ENCODE peak calls at places on chromosomes 7 and 10, in eight cellular contexts. One of them, this sample, is unnamed.

GRCh38 chr10:126242352-126243260 is 145.7 kb downstream of the ADAM12 start:
- DNase-seq in heart right ventricle: peak
- DNase-seq in GF-D8: no peak
- DNase-seq in endodermal cell: no peak
- DNase-seq in SJSA1: peak
- DNase-seq in KG1: no peak
- DNase-seq in fibroblast of mammary gland: peak
- DNase-seq in activated CD8-positive, alpha-beta memory T cell treated with anti-CD3 and anti-CD28 coated beads, Interleukin-2, amount 50 U/mL, for 48 hours: no peak
- DNase-seq in this sample: no peak

GRCh38 chr10:125154529-125154928 is 5.8 kb downstream of the CTBP2 start:
- DNase-seq in heart right ventricle: no peak
- DNase-seq in GF-D8: no peak
- DNase-seq in endodermal cell: no peak
- DNase-seq in SJSA1: peak
- DNase-seq in KG1: no peak
- DNase-seq in fibroblast of mammary gland: no peak
- DNase-seq in activated CD8-positive, alpha-beta memory T cell treated with anti-CD3 and anti-CD28 coated beads, Interleukin-2, amount 50 U/mL, for 48 hours: no peak
- DNase-seq in this sample: no peak

GRCh38 chr7:71286924-71287323 is 155.0 kb downstream of the GALNT17 start:
- DNase-seq in heart right ventricle: no peak
- DNase-seq in GF-D8: no peak
- DNase-seq in endodermal cell: peak
- DNase-seq in SJSA1: no peak
- DNase-seq in KG1: no peak
- DNase-seq in fibroblast of mammary gland: no peak
- DNase-seq in activated CD8-positive, alpha-beta memory T cell treated with anti-CD3 and anti-CD28 coated beads, Interleukin-2, amount 50 U/mL, for 48 hours: no peak
- DNase-seq in this sample: no peak

GRCh38 chr7:27689045-27689877 is 26.6 kb upstream of the HIBADH start:
- DNase-seq in heart right ventricle: no peak
- DNase-seq in GF-D8: peak
- DNase-seq in endodermal cell: peak
- DNase-seq in SJSA1: no peak
- DNase-seq in KG1: no peak
- DNase-seq in fibroblast of mammary gland: no peak
- DNase-seq in activated CD8-positive, alpha-beta memory T cell treated with anti-CD3 and anti-CD28 coated beads, Interleukin-2, amount 50 U/mL, for 48 hours: no peak
- DNase-seq in this sample: no peak

GRCh38 chr10:43845121-43845520 is 196.4 kb upstream of the ZNF32 start:
- DNase-seq in heart right ventricle: no peak
- DNase-seq in GF-D8: no peak
- DNase-seq in endodermal cell: no peak
- DNase-seq in SJSA1: no peak
- DNase-seq in KG1: no peak
- DNase-seq in fibroblast of mammary gland: peak
- DNase-seq in activated CD8-positive, alpha-beta memory T cell treated with anti-CD3 and anti-CD28 coated beads, Interleukin-2, amount 50 U/mL, for 48 hours: no peak
- DNase-seq in this sample: no peak

GRCh38 chr10:67666416-67667043 is 29.5 kb downstream of the CTNNA3 start:
- DNase-seq in heart right ventricle: no peak
- DNase-seq in GF-D8: no peak
- DNase-seq in endodermal cell: no peak
- DNase-seq in SJSA1: peak
- DNase-seq in KG1: no peak
- DNase-seq in fibroblast of mammary gland: peak
- DNase-seq in activated CD8-positive, alpha-beta memory T cell treated with anti-CD3 and anti-CD28 coated beads, Interleukin-2, amount 50 U/mL, for 48 hours: no peak
- DNase-seq in this sample: peak

GRCh38 chr10:24706479-24707118 is 17.1 kb downstream of the ARHGAP21 start:
- DNase-seq in heart right ventricle: no peak
- DNase-seq in GF-D8: peak
- DNase-seq in endodermal cell: no peak
- DNase-seq in SJSA1: peak
- DNase-seq in KG1: no peak
- DNase-seq in fibroblast of mammary gland: peak
- DNase-seq in activated CD8-positive, alpha-beta memory T cell treated with anti-CD3 and anti-CD28 coated beads, Interleukin-2, amount 50 U/mL, for 48 hours: no peak
- DNase-seq in this sample: no peak

GRCh38 chr10:44466236-44466635 is 81.3 kb upstream of the CXCL12 start:
- DNase-seq in heart right ventricle: no peak
- DNase-seq in GF-D8: no peak
- DNase-seq in endodermal cell: no peak
- DNase-seq in SJSA1: no peak
- DNase-seq in KG1: no peak
- DNase-seq in fibroblast of mammary gland: no peak
- DNase-seq in activated CD8-positive, alpha-beta memory T cell treated with anti-CD3 and anti-CD28 coated beads, Interleukin-2, amount 50 U/mL, for 48 hours: no peak
- DNase-seq in this sample: no peak

GRCh38 chr7:90412458-90413184 is 9.4 kb downstream of the CLDN12 start:
- DNase-seq in heart right ventricle: no peak
- DNase-seq in GF-D8: no peak
- DNase-seq in endodermal cell: peak
- DNase-seq in SJSA1: no peak
- DNase-seq in KG1: no peak
- DNase-seq in fibroblast of mammary gland: peak
- DNase-seq in activated CD8-positive, alpha-beta memory T cell treated with anti-CD3 and anti-CD28 coated beads, Interleukin-2, amount 50 U/mL, for 48 hours: no peak
- DNase-seq in this sample: peak

GRCh38 chr7:74412603-74413002 is 41.1 kb upstream of the GTF2IRD1 start:
- DNase-seq in heart right ventricle: no peak
- DNase-seq in GF-D8: no peak
- DNase-seq in endodermal cell: peak
- DNase-seq in SJSA1: no peak
- DNase-seq in KG1: no peak
- DNase-seq in fibroblast of mammary gland: peak
- DNase-seq in activated CD8-positive, alpha-beta memory T cell treated with anti-CD3 and anti-CD28 coated beads, Interleukin-2, amount 50 U/mL, for 48 hours: no peak
- DNase-seq in this sample: no peak

GRCh38 chr7:112630565-112630964 is 149.8 kb downstream of the LSMEM1 start:
- DNase-seq in heart right ventricle: no peak
- DNase-seq in GF-D8: no peak
- DNase-seq in endodermal cell: no peak
- DNase-seq in SJSA1: no peak
- DNase-seq in KG1: no peak
- DNase-seq in fibroblast of mammary gland: peak
- DNase-seq in activated CD8-positive, alpha-beta memory T cell treated with anti-CD3 and anti-CD28 coated beads, Interleukin-2, amount 50 U/mL, for 48 hours: no peak
- DNase-seq in this sample: no peak

GRCh38 chr7:109545686-109546085 is 976.0 kb downstream of the DNAJB9 start:
- DNase-seq in heart right ventricle: no peak
- DNase-seq in GF-D8: no peak
- DNase-seq in endodermal cell: no peak
- DNase-seq in SJSA1: no peak
- DNase-seq in KG1: no peak
- DNase-seq in fibroblast of mammary gland: no peak
- DNase-seq in activated CD8-positive, alpha-beta memory T cell treated with anti-CD3 and anti-CD28 coated beads, Interleukin-2, amount 50 U/mL, for 48 hours: no peak
- DNase-seq in this sample: no peak

GRCh38 chr7:117061751-117062150 is 108.5 kb downstream of the ST7 start:
- DNase-seq in heart right ventricle: no peak
- DNase-seq in GF-D8: no peak
- DNase-seq in endodermal cell: no peak
- DNase-seq in SJSA1: no peak
- DNase-seq in KG1: no peak
- DNase-seq in fibroblast of mammary gland: peak
- DNase-seq in activated CD8-positive, alpha-beta memory T cell treated with anti-CD3 and anti-CD28 coated beads, Interleukin-2, amount 50 U/mL, for 48 hours: no peak
- DNase-seq in this sample: no peak

GRCh38 chr10:111298031-111298430 is 221.2 kb downstream of the ADRA2A start:
- DNase-seq in heart right ventricle: no peak
- DNase-seq in GF-D8: no peak
- DNase-seq in endodermal cell: no peak
- DNase-seq in SJSA1: peak
- DNase-seq in KG1: no peak
- DNase-seq in fibroblast of mammary gland: no peak
- DNase-seq in activated CD8-positive, alpha-beta memory T cell treated with anti-CD3 and anti-CD28 coated beads, Interleukin-2, amount 50 U/mL, for 48 hours: no peak
- DNase-seq in this sample: no peak

GRCh38 chr10:124903119-124903518 is 38.8 kb upstream of the ZRANB1 start:
- DNase-seq in heart right ventricle: no peak
- DNase-seq in GF-D8: peak
- DNase-seq in endodermal cell: peak
- DNase-seq in SJSA1: no peak
- DNase-seq in KG1: no peak
- DNase-seq in fibroblast of mammary gland: no peak
- DNase-seq in activated CD8-positive, alpha-beta memory T cell treated with anti-CD3 and anti-CD28 coated beads, Interleukin-2, amount 50 U/mL, for 48 hours: no peak
- DNase-seq in this sample: no peak

GRCh38 chr10:101897633-101898032 is 54.0 kb upstream of the KCNIP2 start:
- DNase-seq in heart right ventricle: no peak
- DNase-seq in GF-D8: peak
- DNase-seq in endodermal cell: no peak
- DNase-seq in SJSA1: peak
- DNase-seq in KG1: no peak
- DNase-seq in fibroblast of mammary gland: peak
- DNase-seq in activated CD8-positive, alpha-beta memory T cell treated with anti-CD3 and anti-CD28 coated beads, Interleukin-2, amount 50 U/mL, for 48 hours: no peak
- DNase-seq in this sample: no peak

GRCh38 chr10:63603709-63604445 is 82.7 kb downstream of the REEP3 start:
- DNase-seq in heart right ventricle: no peak
- DNase-seq in GF-D8: no peak
- DNase-seq in endodermal cell: no peak
- DNase-seq in SJSA1: peak
- DNase-seq in KG1: no peak
- DNase-seq in fibroblast of mammary gland: peak
- DNase-seq in activated CD8-positive, alpha-beta memory T cell treated with anti-CD3 and anti-CD28 coated beads, Interleukin-2, amount 50 U/mL, for 48 hours: no peak
- DNase-seq in this sample: no peak

GRCh38 chr10:74320717-74321116 is 169.7 kb downstream of the ADK start:
- DNase-seq in heart right ventricle: no peak
- DNase-seq in GF-D8: no peak
- DNase-seq in endodermal cell: no peak
- DNase-seq in SJSA1: no peak
- DNase-seq in KG1: no peak
- DNase-seq in fibroblast of mammary gland: no peak
- DNase-seq in activated CD8-positive, alpha-beta memory T cell treated with anti-CD3 and anti-CD28 coated beads, Interleukin-2, amount 50 U/mL, for 48 hours: no peak
- DNase-seq in this sample: no peak

GRCh38 chr7:21198929-21199328 is 229.0 kb upstream of the SP4 start:
- DNase-seq in heart right ventricle: no peak
- DNase-seq in GF-D8: no peak
- DNase-seq in endodermal cell: no peak
- DNase-seq in SJSA1: no peak
- DNase-seq in KG1: no peak
- DNase-seq in fibroblast of mammary gland: no peak
- DNase-seq in activated CD8-positive, alpha-beta memory T cell treated with anti-CD3 and anti-CD28 coated beads, Interleukin-2, amount 50 U/mL, for 48 hours: no peak
- DNase-seq in this sample: no peak

GRCh38 chr10:122140477-122140902 is 130.6 kb upstream of the BTBD16 start:
- DNase-seq in heart right ventricle: peak
- DNase-seq in GF-D8: no peak
- DNase-seq in endodermal cell: peak
- DNase-seq in SJSA1: no peak
- DNase-seq in KG1: no peak
- DNase-seq in fibroblast of mammary gland: peak
- DNase-seq in activated CD8-positive, alpha-beta memory T cell treated with anti-CD3 and anti-CD28 coated beads, Interleukin-2, amount 50 U/mL, for 48 hours: no peak
- DNase-seq in this sample: no peak

GRCh38 chr10:133039823-133040704 is 47.7 kb upstream of the ADGRA1 start:
- DNase-seq in heart right ventricle: no peak
- DNase-seq in GF-D8: no peak
- DNase-seq in endodermal cell: no peak
- DNase-seq in SJSA1: no peak
- DNase-seq in KG1: no peak
- DNase-seq in fibroblast of mammary gland: no peak
- DNase-seq in activated CD8-positive, alpha-beta memory T cell treated with anti-CD3 and anti-CD28 coated beads, Interleukin-2, amount 50 U/mL, for 48 hours: no peak
- DNase-seq in this sample: no peak

GRCh38 chr10:60821661-60822060 is 43.4 kb downstream of the CDK1 start:
- DNase-seq in heart right ventricle: no peak
- DNase-seq in GF-D8: no peak
- DNase-seq in endodermal cell: no peak
- DNase-seq in SJSA1: no peak
- DNase-seq in KG1: no peak
- DNase-seq in fibroblast of mammary gland: no peak
- DNase-seq in activated CD8-positive, alpha-beta memory T cell treated with anti-CD3 and anti-CD28 coated beads, Interleukin-2, amount 50 U/mL, for 48 hours: no peak
- DNase-seq in this sample: no peak

GRCh38 chr7:128265156-128265905 is 24.3 kb downstream of the LEP start:
- DNase-seq in heart right ventricle: no peak
- DNase-seq in GF-D8: no peak
- DNase-seq in endodermal cell: no peak
- DNase-seq in SJSA1: no peak
- DNase-seq in KG1: no peak
- DNase-seq in fibroblast of mammary gland: no peak
- DNase-seq in activated CD8-positive, alpha-beta memory T cell treated with anti-CD3 and anti-CD28 coated beads, Interleukin-2, amount 50 U/mL, for 48 hours: no peak
- DNase-seq in this sample: no peak

GRCh38 chr10:94687625-94688248 is 4.2 kb downstream of the CYP2C18 start:
- DNase-seq in heart right ventricle: no peak
- DNase-seq in GF-D8: no peak
- DNase-seq in endodermal cell: no peak
- DNase-seq in SJSA1: no peak
- DNase-seq in KG1: no peak
- DNase-seq in fibroblast of mammary gland: no peak
- DNase-seq in activated CD8-positive, alpha-beta memory T cell treated with anti-CD3 and anti-CD28 coated beads, Interleukin-2, amount 50 U/mL, for 48 hours: no peak
- DNase-seq in this sample: no peak

GRCh38 chr7:148916186-148916585 is 32.1 kb upstream of the EZH2 start:
- DNase-seq in heart right ventricle: no peak
- DNase-seq in GF-D8: no peak
- DNase-seq in endodermal cell: no peak
- DNase-seq in SJSA1: no peak
- DNase-seq in KG1: no peak
- DNase-seq in fibroblast of mammary gland: peak
- DNase-seq in activated CD8-positive, alpha-beta memory T cell treated with anti-CD3 and anti-CD28 coated beads, Interleukin-2, amount 50 U/mL, for 48 hours: no peak
- DNase-seq in this sample: no peak

This sample was measured in SW 1271.